ENCODE peak calls at places on chromosomes 3 and 15, in nine cellular contexts. H is SHP77 treated with DMSO at 0.1 percent for 48 hours; V is EL; W is lung microvascular endothelial cell; D is stimulated activated naive CD4-positive, alpha-beta T cell; Q is Ammon's horn; P is neuronal stem cell; A is stimulated activated CD4-positive, alpha-beta T cell treated with anti-CD3 and anti-CD28 coated beads, Interleukin-2, amount 100 ng/mL, for 48 hours; I is naive thymus-derived CD8-positive, alpha-beta T cell. M is an unnamed sample.

GRCh38 chr15:77595231-77595630 is 37.5 kb downstream of the LINGO1 start:
- DNase-seq in H (no peak), V (no peak), W (no peak), D (no peak), Q (no peak), P (no peak), A (no peak), I (no peak), M (no peak)

GRCh38 chr15:47576921-47577474 is 140.3 kb upstream of the SEMA6D start:
- DNase-seq in H (no peak), V (no peak), W (no peak), D (no peak), Q (no peak), P (no peak), A (no peak), I (no peak), M (no peak)

GRCh38 chr3:152835311-152836102 is 576 bp downstream of the P2RY1 start:
- DNase-seq in H (no peak), V (peak; percentile 23), W (peak; percentile 69), D (no peak), Q (peak; percentile 28), P (peak; percentile 66), A (peak; percentile 12), I (no peak), M (no peak)

GRCh38 chr3:126358816-126359181 is 1.6 kb upstream of the KLF15 start:
- DNase-seq in H (no peak), V (no peak), W (no peak), D (no peak), Q (no peak), P (no peak), A (no peak), I (no peak), M (no peak)

GRCh38 chr3:63824309-63824708 is 5.2 kb downstream of the C3orf49 start:
- DNase-seq in H (no peak), V (peak; percentile 81), W (no peak), D (no peak), Q (no peak), P (no peak), A (no peak), I (no peak), M (no peak)

GRCh38 chr3:115072265-115073008 is 74.7 kb downstream of the ZBTB20 start:
- DNase-seq in H (no peak), V (peak; percentile 47), W (peak; percentile 68), D (no peak), Q (no peak), P (no peak), A (no peak), I (no peak), M (no peak)

GRCh38 chr3:23811117-23811487 is 5.3 kb downstream of the UBE2E1 start:
- DNase-seq in H (no peak), V (no peak), W (peak; percentile 20), D (peak; percentile 50), Q (no peak), P (no peak), A (no peak), I (no peak), M (no peak)

GRCh38 chr3:63655519-63655918 is 3.0 kb downstream of the SNTN start:
- DNase-seq in H (no peak), V (peak; percentile 90), W (no peak), D (no peak), Q (no peak), P (no peak), A (no peak), I (no peak), M (no peak)

GRCh38 chr3:170745211-170745718 is 124.7 kb downstream of the RPL22L1 start:
- DNase-seq in H (no peak), V (peak; percentile 92), W (no peak), D (no peak), Q (no peak), P (no peak), A (no peak), I (no peak), M (no peak)

GRCh38 chr3:9397911-9398714 is 698 bp downstream of the SETD5 start:
- DNase-seq in H (peak; percentile 8), V (peak; percentile 44), W (peak; percentile 52), D (peak; percentile 70), Q (peak; percentile 31), P (peak; percentile 38), A (peak; percentile 32), I (peak; percentile 20), M (peak; percentile 16)

GRCh38 chr15:60646595-60646994 is 167.7 kb upstream of the ICE2 start:
- DNase-seq in H (no peak), V (no peak), W (no peak), D (no peak), Q (no peak), P (no peak), A (no peak), I (no peak), M (no peak)

GRCh38 chr15:94300612-94301011 is 69.3 kb downstream of the MCTP2 start:
- DNase-seq in H (no peak), V (no peak), W (no peak), D (no peak), Q (no peak), P (no peak), A (no peak), I (no peak), M (no peak)

GRCh38 chr3:99365396-99365795 is 273.0 kb upstream of the COL8A1 start:
- DNase-seq in H (no peak), V (no peak), W (no peak), D (no peak), Q (no peak), P (no peak), A (no peak), I (no peak), M (no peak)

GRCh38 chr3:77460326-77460725 is 420.4 kb downstream of the ROBO2 start:
- DNase-seq in H (no peak), V (peak; percentile 70), W (no peak), D (no peak), Q (no peak), P (no peak), A (no peak), I (no peak), M (no peak)

GRCh38 chr3:140375002-140375401 is 302.9 kb upstream of the TRIM42 start:
- DNase-seq in H (no peak), V (no peak), W (no peak), D (no peak), Q (no peak), P (no peak), A (no peak), I (no peak), M (no peak)

GRCh38 chr3:59326246-59327024 is 276.6 kb upstream of the CFAP20DC start:
- DNase-seq in H (no peak), V (no peak), W (no peak), D (no peak), Q (no peak), P (no peak), A (no peak), I (no peak), M (no peak)

GRCh38 chr15:74228723-74229081 is 7.4 kb upstream of the CCDC33 start:
- DNase-seq in H (peak; percentile 23), V (no peak), W (peak; percentile 36), D (no peak), Q (no peak), P (no peak), A (no peak), I (no peak), M (no peak)

GRCh38 chr3:69532828-69533219 is 146.9 kb upstream of the FRMD4B start:
- DNase-seq in H (no peak), V (no peak), W (no peak), D (no peak), Q (no peak), P (no peak), A (no peak), I (no peak), M (no peak)

GRCh38 chr15:57421110-57421509 is 44.8 kb downstream of the CGNL1 start:
- DNase-seq in H (no peak), V (no peak), W (no peak), D (no peak), Q (no peak), P (no peak), A (no peak), I (no peak), M (no peak)

GRCh38 chr3:175869398-175869797 is 1010.3 kb downstream of the NAALADL2 start:
- DNase-seq in H (no peak), V (no peak), W (no peak), D (no peak), Q (no peak), P (no peak), A (no peak), I (no peak), M (no peak)

M was measured in effector CD4-positive, alpha-beta T cell.